ENCODE peak calls at places on chromosome 18, in four cellular contexts. N is BE2C, M is prostate gland, D is choroid plexus epithelial cell. A is an unnamed sample.

GRCh38 chr18:468841-469796 is 31.4 kb downstream of the COLEC12 start:
- DNase-seq in N (peak), M (no peak), D (no peak), A (peak)

GRCh38 chr18:22141211-22141610 is 28.2 kb upstream of the GATA6 start:
- DNase-seq in N (no peak), M (no peak), D (no peak), A (no peak)

GRCh38 chr18:1222880-1223279 is 318.2 kb downstream of the ADCYAP1 start:
- DNase-seq in N (no peak), M (no peak), D (no peak), A (no peak)

GRCh38 chr18:59660976-59661743 is 36.1 kb downstream of the CCBE1 start:
- DNase-seq in N (no peak), M (no peak), D (peak), A (no peak)

GRCh38 chr18:25739356-25739755 is 351.1 kb downstream of the SS18 start:
- DNase-seq in N (no peak), M (no peak), D (no peak), A (no peak)

GRCh38 chr18:10524507-10525425 is 1.1 kb upstream of the NAPG start:
- DNase-seq in N (no peak), M (no peak), D (peak), A (no peak)

GRCh38 chr18:28116461-28116860 is 60.5 kb downstream of the CDH2 start:
- DNase-seq in N (no peak), M (no peak), D (no peak), A (no peak)

GRCh38 chr18:63320690-63321265 is 1.2 kb upstream of the BCL2 start:
- DNase-seq in N (no peak), M (peak), D (peak), A (peak)

GRCh38 chr18:35782926-35783325 is 189.6 kb upstream of the RMP24 start:
- DNase-seq in N (no peak), M (no peak), D (peak), A (no peak)

GRCh38 chr18:71036783-71037182 is 747.9 kb downstream of the SOCS6 start:
- DNase-seq in N (no peak), M (no peak), D (peak), A (no peak)

GRCh38 chr18:51361130-51361860 is 163.8 kb upstream of the MEX3C start:
- DNase-seq in N (no peak), M (no peak), D (peak), A (no peak)

GRCh38 chr18:45930953-45931352 is 36.2 kb downstream of the EPG5 start:
- DNase-seq in N (no peak), M (no peak), D (no peak), A (no peak)

GRCh38 chr18:56003009-56003408 is 415.0 kb upstream of the TCF4 start:
- DNase-seq in N (no peak), M (no peak), D (no peak), A (no peak)

GRCh38 chr18:56869189-56869777 is 218.1 kb downstream of the WDR7 start:
- DNase-seq in N (no peak), M (no peak), D (peak), A (peak)

GRCh38 chr18:50638623-50639398 is 78.9 kb downstream of the MAPK4 start:
- DNase-seq in N (no peak), M (no peak), D (no peak), A (peak)

GRCh38 chr18:71287268-71287667 is 998.4 kb downstream of the SOCS6 start:
- DNase-seq in N (no peak), M (no peak), D (no peak), A (no peak)

GRCh38 chr18:63470751-63471150 is 6.0 kb upstream of the SERPINB5 start:
- DNase-seq in N (no peak), M (no peak), D (no peak), A (no peak)

GRCh38 chr18:75226956-75227316 is 16.3 kb downstream of the TSHZ1 start:
- DNase-seq in N (no peak), M (no peak), D (no peak), A (no peak)

A was measured in WERI-Rb-1.